ENCODE peak calls at places on chromosome 21, in eight cellular contexts. M is neural progenitor cell, A is IMR-90, D is NT2/D1, V is cardiac muscle cell, T is aorta, G is spleen, X is tibial artery. R is an unnamed sample. For H3K4me1 and H3K27me3, the result is how much of the 10 kb centered on the place peaks cover.

GRCh38 chr21:45574081-45574501 is 31.9 kb upstream of the SLC19A1 start:
- DNase-seq in M (no peak), A (no peak), D (no peak), V (no peak), T (peak), G (peak), X (peak), R (no peak)

GRCh38 chr21:46092026-46092764 is 5.7 kb upstream of the COL6A2 start:
- DNase-seq in M (no peak), A (peak), D (no peak), V (no peak), T (peak), G (no peak), X (peak), R (no peak)

GRCh38 chr21:19899645-19900044 is 1098.6 kb upstream of the NCAM2 start:
- DNase-seq in M (no peak), A (no peak), D (no peak), V (no peak), T (no peak), G (no peak), X (no peak), R (no peak)

GRCh38 chr21:46084709-46085108 is 13.2 kb upstream of the COL6A2 start:
- DNase-seq in M (no peak), A (no peak), D (no peak), V (no peak), T (peak), G (no peak), X (no peak), R (no peak)

GRCh38 chr21:44611551-44611950 is 328 bp upstream of the KRTAP10-8 start:
- DNase-seq in M (no peak), A (no peak), D (no peak), V (no peak), T (no peak), G (no peak), X (no peak), R (no peak)

GRCh38 chr21:44088401-44088780 is 18.8 kb upstream of the PWP2 start:
- DNase-seq in M (no peak), A (no peak), D (no peak), V (no peak), T (no peak), G (no peak), X (no peak), R (no peak)

GRCh38 chr21:28540514-28540913 is 452.2 kb downstream of the LTN1 start:
- DNase-seq in M (no peak), A (peak), D (no peak), V (no peak), T (no peak), G (no peak), X (no peak), R (no peak)

GRCh38 chr21:39454949-39455668 is 3.3 kb downstream of the SH3BGR start:
- DNase-seq in M (no peak), A (no peak), D (no peak), V (no peak), T (no peak), G (no peak), X (no peak), R (no peak)

GRCh38 chr21:31201548-31201947 is 142.5 kb downstream of the TIAM1 start:
- DNase-seq in M (no peak), A (peak), D (no peak), V (no peak), T (no peak), G (no peak), X (no peak), R (no peak)

GRCh38 chr21:29377266-29377665 is 78.5 kb downstream of the BACH1 start:
- DNase-seq in M (no peak), A (no peak), D (no peak), V (no peak), T (no peak), G (no peak), X (no peak), R (no peak)

GRCh38 chr21:43937898-43938309 is 72.9 kb downstream of the AGPAT3 start:
- DNase-seq in M (no peak), A (no peak), D (no peak), V (no peak), T (no peak), G (no peak), X (no peak), R (no peak)

GRCh38 chr21:45434645-45435217 is 29.8 kb downstream of the COL18A1 start:
- DNase-seq in M (no peak), A (no peak), D (no peak), V (no peak), T (no peak), G (no peak), X (no peak), R (no peak)

GRCh38 chr21:29025328-29025713 is 853 bp downstream of the USP16 start:
- DNase-seq in M (peak), A (peak), D (no peak), V (peak), T (no peak), G (no peak), X (no peak), R (peak)

GRCh38 chr21:20997308-20997632 is 939 bp upstream of the NCAM2 start:
- DNase-seq in M (peak), A (no peak), D (no peak), V (peak), T (no peak), G (no peak), X (no peak), R (no peak)

GRCh38 chr21:40054403-40054802 is 187.2 kb downstream of the PCP4 start:
- DNase-seq in M (no peak), A (no peak), D (no peak), V (no peak), T (peak), G (no peak), X (peak), R (peak)

GRCh38 chr21:45413922-45414321 is 9.0 kb downstream of the COL18A1 start:
- DNase-seq in M (no peak), A (no peak), D (no peak), V (no peak), T (peak), G (peak), X (peak), R (no peak)

GRCh38 chr21:43881283-43881682 is 16.3 kb downstream of the AGPAT3 start:
- DNase-seq in M (no peak), A (no peak), D (no peak), V (no peak), T (no peak), G (peak), X (peak), R (no peak)

GRCh38 chr21:45202344-45202743 is 85.4 kb downstream of the POFUT2 start:
- DNase-seq in M (no peak), A (no peak), D (no peak), V (no peak), T (no peak), G (no peak), X (no peak), R (no peak)

GRCh38 chr21:18646114-18646513 is 242.5 kb upstream of the TMPRSS15 start:
- DNase-seq in M (no peak), A (no peak), D (no peak), V (no peak), T (no peak), G (no peak), X (no peak), R (no peak)

GRCh38 chr21:44051462-44051941 is 39.4 kb downstream of the TRAPPC10 start:
- DNase-seq in M (no peak), A (peak), D (no peak), V (no peak), T (no peak), G (peak), X (peak), R (no peak)

GRCh38 chr21:19684328-19684727 is 1280.7 kb upstream of the TMPRSS15 start:
- DNase-seq in M (peak), A (no peak), D (no peak), V (no peak), T (no peak), G (no peak), X (no peak), R (peak)

GRCh38 chr21:16587141-16587570 is 857.4 kb downstream of the USP25 start:
- DNase-seq in M (no peak), A (peak), D (no peak), V (no peak), T (peak), G (no peak), X (peak), R (no peak)

GRCh38 chr21:20996421-20997307 is 1.5 kb upstream of the NCAM2 start:
- DNase-seq in M (peak), A (peak), D (no peak), V (peak), T (no peak), G (no peak), X (no peak), R (no peak)

GRCh38 chr21:45406801-45407628 is 2.0 kb downstream of the COL18A1 start:
- DNase-seq in M (peak), A (no peak), D (peak), V (peak), T (peak), G (peak), X (peak), R (no peak)

GRCh38 chr21:43325968-43326367 is 101.0 kb downstream of the SIK1 start:
- DNase-seq in M (no peak), A (no peak), D (no peak), V (no peak), T (no peak), G (no peak), X (no peak), R (no peak)

GRCh38 chr21:45455321-45456013 is 50.5 kb downstream of the COL18A1 start:
- DNase-seq in M (no peak), A (peak), D (no peak), V (no peak), T (peak), G (peak), X (peak), R (peak)

GRCh38 chr21:44378646-44379581 is 25.5 kb downstream of the TRPM2 start:
- DNase-seq in M (no peak), A (no peak), D (no peak), V (no peak), T (peak), G (no peak), X (no peak), R (no peak)

GRCh38 chr21:18951291-18952038 is 547.9 kb upstream of the TMPRSS15 start:
- DNase-seq in M (peak), A (no peak), D (peak), V (peak), T (no peak), G (no peak), X (no peak), R (peak)

GRCh38 chr21:28590026-28590425 is 402.7 kb downstream of the LTN1 start:
- DNase-seq in M (no peak), A (no peak), D (no peak), V (no peak), T (no peak), G (no peak), X (no peak), R (no peak)

GRCh38 chr21:43948740-43949498 is 63.2 kb upstream of the TRAPPC10 start:
- DNase-seq in M (no peak), A (no peak), D (no peak), V (no peak), T (no peak), G (no peak), X (no peak), R (no peak)

GRCh38 chr21:46065215-46065992 is 32.5 kb upstream of the COL6A2 start:
- DNase-seq in M (no peak), A (peak), D (no peak), V (no peak), T (peak), G (no peak), X (peak), R (no peak)

GRCh38 chr21:37452222-37452621 is 85.6 kb downstream of the DYRK1A start:
- DNase-seq in M (no peak), A (peak), D (no peak), V (peak), T (no peak), G (no peak), X (peak), R (peak)

GRCh38 chr21:37451446-37451845 is 84.9 kb downstream of the DYRK1A start:
- DNase-seq in M (no peak), A (no peak), D (no peak), V (no peak), T (no peak), G (no peak), X (no peak), R (no peak)

GRCh38 chr21:37453350-37453749 is 86.8 kb downstream of the DYRK1A start:
- DNase-seq in M (no peak), A (no peak), D (no peak), V (no peak), T (no peak), G (no peak), X (no peak), R (no peak)

GRCh38 chr21:37455504-37455911 is 88.9 kb downstream of the DYRK1A start:
- DNase-seq in M (no peak), A (peak), D (no peak), V (no peak), T (no peak), G (no peak), X (no peak), R (no peak)

DNA sequence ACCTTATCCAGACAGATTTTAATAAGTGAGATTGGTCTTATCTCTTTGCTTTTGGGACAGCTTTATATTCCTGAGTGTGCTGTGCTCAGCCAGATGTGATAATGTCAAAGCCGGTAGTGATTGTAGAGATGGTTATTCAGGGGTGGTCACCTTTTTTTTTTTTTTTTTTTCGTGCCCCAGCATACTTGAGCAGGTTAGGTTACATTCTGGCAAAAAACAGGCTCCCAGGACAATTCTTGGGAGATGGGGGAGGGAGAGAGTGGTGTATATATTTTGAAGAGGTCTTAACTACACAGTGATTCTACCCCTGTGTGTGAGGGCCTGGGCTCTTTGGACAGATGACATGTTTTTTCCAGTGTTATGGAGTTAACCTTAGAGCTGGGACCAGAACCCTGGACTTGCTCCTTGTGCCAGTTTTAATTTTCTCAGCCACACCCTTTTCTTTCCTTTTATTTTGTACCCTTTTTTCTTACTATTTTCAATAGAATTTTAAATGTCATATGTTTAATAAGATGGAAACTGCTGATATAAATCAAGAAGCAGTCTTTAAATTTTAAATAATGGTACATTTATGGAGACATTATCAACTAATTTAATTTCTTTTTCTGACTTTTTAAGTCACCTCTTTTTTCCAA is 88.4 kb downstream of the DYRK1A start:
- DNase-seq in M (no peak), A (no peak), D (no peak), V (no peak), T (no peak), G (no peak), X (no peak), R (no peak)
- H3K4me1 ChIP-seq in M (under half), A (under half), D (under half), V (half or more), T (under half), G (under half), X (half or more), R (under half)

GRCh38 chr21:27419153-27419552 is 452.3 kb upstream of the ADAMTS5 start:
- DNase-seq in M (no peak), A (peak), D (no peak), V (no peak), T (no peak), G (no peak), X (no peak), R (no peak)
- H3K27me3 ChIP-seq in M (under half), A (under half), D (under half), V (under half), T (under half), G (under half), X (under half), R (under half)

GRCh38 chr21:35025206-35026152 is 23.6 kb downstream of the RUNX1 start:
- DNase-seq in M (no peak), A (no peak), D (no peak), V (no peak), T (no peak), G (no peak), X (no peak), R (no peak)
- H3K4me1 ChIP-seq in M (under half), A (under half), D (under half), V (under half), T (under half), G (under half), X (under half), R (under half)

GRCh38 chr21:35562876-35563275 is 497.4 kb downstream of the SETD4 start:
- DNase-seq in M (no peak), A (peak), D (no peak), V (no peak), T (no peak), G (no peak), X (no peak), R (no peak)
- H3K27me3 ChIP-seq in M (under half), A (under half), D (under half), V (under half), T (under half), G (under half), X (under half), R (under half)

DNA sequence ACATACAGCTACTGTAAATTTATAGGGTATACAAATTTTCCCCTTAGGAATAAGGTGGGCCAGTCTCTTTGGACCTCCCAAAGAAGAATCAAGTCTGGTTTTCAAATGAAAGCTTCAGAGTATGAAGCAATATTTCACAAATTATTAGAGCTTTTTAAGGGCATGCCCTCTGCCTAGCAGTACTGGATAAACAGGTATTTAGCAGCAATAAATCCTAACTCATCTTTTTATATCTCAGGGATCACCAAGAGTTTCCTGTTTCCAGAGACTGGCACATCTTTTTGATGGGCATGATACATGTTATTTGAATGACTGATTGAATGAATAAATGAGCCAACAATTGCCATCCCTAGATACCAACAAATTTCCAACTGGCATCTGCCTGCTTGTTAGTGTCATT is 190.4 kb downstream of the NRIP1 start:
- DNase-seq in M (no peak), A (no peak), D (no peak), V (no peak), T (no peak), G (no peak), X (no peak), R (no peak)
- H3K4me1 ChIP-seq in M (under half), A (under half), D (under half), V (under half), T (under half), G (under half), X (under half), R (under half)

GRCh38 chr21:41763398-41763931 is 3.4 kb downstream of the RIPK4 start:
- DNase-seq in M (peak), A (no peak), D (no peak), V (peak), T (peak), G (peak), X (no peak), R (no peak)

GRCh38 chr21:41763996-41764395 is 2.9 kb downstream of the RIPK4 start:
- DNase-seq in M (no peak), A (no peak), D (no peak), V (no peak), T (peak), G (no peak), X (no peak), R (no peak)

GRCh38 chr21:41761211-41762181 is 5.4 kb downstream of the RIPK4 start:
- DNase-seq in M (peak), A (no peak), D (no peak), V (peak), T (peak), G (peak), X (peak), R (no peak)

GRCh38 chr21:41762236-41762635 is 4.6 kb downstream of the RIPK4 start:
- DNase-seq in M (peak), A (no peak), D (peak), V (peak), T (peak), G (no peak), X (no peak), R (no peak)

DNA sequence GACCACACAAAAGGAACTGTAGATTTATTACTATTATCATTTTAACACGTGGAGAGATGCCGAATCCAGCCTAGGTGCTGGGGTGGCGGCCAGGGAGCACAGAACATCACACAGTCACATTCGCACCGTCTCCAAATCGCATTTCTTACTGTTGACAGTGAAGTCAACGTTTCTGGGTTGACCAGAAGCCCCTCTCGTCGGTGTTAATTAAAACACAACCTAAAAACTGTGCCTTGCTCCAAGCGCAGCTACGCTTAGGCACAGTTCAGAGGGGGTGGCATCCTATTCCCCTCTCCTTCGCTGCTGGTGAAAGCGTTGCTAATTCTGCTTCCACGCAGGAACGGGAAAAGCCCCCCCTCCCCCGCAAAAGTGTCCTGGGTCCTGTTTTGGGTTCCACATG is 4.1 kb downstream of the RIPK4 start:
- DNase-seq in M (peak), A (no peak), D (no peak), V (no peak), T (peak), G (no peak), X (no peak), R (no peak)
- H3K27me3 ChIP-seq in M (half or more), A (half or more), D (half or more), V (half or more), T (under half), G (half or more), X (under half), R (under half)

GRCh38 chr21:41509206-41509496 is 1.2 kb upstream of the TMPRSS2 start:
- DNase-seq in M (no peak), A (no peak), D (no peak), V (no peak), T (no peak), G (no peak), X (no peak), R (no peak)
- H3K4me1 ChIP-seq in M (under half), A (under half), D (under half), V (under half), T (under half), G (under half), X (under half), R (under half)

DNA sequence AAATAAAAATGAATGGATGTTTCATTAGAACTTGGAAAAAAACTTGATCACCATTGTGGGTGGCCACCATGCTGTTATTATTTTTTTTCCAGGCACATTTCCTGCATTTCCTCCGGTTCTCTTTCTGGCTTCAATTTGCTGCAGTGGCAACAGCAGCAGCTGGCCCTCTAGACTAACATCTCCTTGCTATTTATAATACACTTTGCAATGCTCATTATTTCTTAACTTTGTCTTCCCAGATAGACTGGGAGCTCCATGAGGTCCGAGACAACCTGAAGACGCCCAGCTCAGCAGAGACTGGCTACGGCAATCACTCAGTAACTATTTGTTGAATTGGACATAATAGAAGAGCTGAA is 53.4 kb upstream of the ATP5PO start:
- DNase-seq in M (no peak), A (peak), D (no peak), V (no peak), T (no peak), G (no peak), X (no peak), R (no peak)
- H3K27me3 ChIP-seq in M (under half), A (under half), D (under half), V (under half), T (under half), G (under half), X (under half), R (under half)

GRCh38 chr21:34814529-34814951 is 145.7 kb downstream of the CLIC6 start:
- DNase-seq in M (no peak), A (no peak), D (no peak), V (no peak), T (no peak), G (no peak), X (no peak), R (peak)
- H3K4me1 ChIP-seq in M (under half), A (half or more), D (under half), V (under half), T (under half), G (under half), X (under half), R (under half)

GRCh38 chr21:41865002-41865777 is 14.0 kb downstream of the PRDM15 start:
- DNase-seq in M (no peak), A (no peak), D (no peak), V (no peak), T (no peak), G (peak), X (peak), R (no peak)
- H3K27me3 ChIP-seq in M (under half), A (under half), D (under half), V (under half), T (under half), G (under half), X (under half), R (under half)

R was measured in SJCRH30.